ENCODE peak calls at places on chromosomes 11 and 22, in seven cellular contexts. U, D, A, Q, P, B and Y are unnamed samples.
A peak's percentile ranks its signal among the peaks of the same experiment; 100 is the strongest.

GRCh38 chr11:105033344-105033743 is 1.6 kb downstream of the CASP1 start:
- DNase-seq in U (no peak), D (no peak), A (no peak), Q (no peak), P (no peak), B (no peak), Y (no peak)

GRCh38 chr11:128608732-128609131 is 21.4 kb upstream of the ETS1 start:
- DNase-seq in U (no peak), D (no peak), A (no peak), Q (no peak), P (no peak), B (no peak), Y (no peak)

GRCh38 chr11:70603756-70604211 is 205.5 kb downstream of the CTTN start:
- DNase-seq in U (no peak), D (no peak), A (peak; percentile 75), Q (no peak), P (no peak), B (peak; percentile 58), Y (no peak)

GRCh38 chr22:24176040-24176439 is 5.2 kb upstream of the SUSD2 start:
- DNase-seq in U (no peak), D (no peak), A (no peak), Q (no peak), P (no peak), B (no peak), Y (no peak)

GRCh38 chr11:134536677-134537076 is 124.6 kb upstream of the B3GAT1 start:
- DNase-seq in U (no peak), D (no peak), A (no peak), Q (no peak), P (no peak), B (no peak), Y (no peak)

GRCh38 chr11:84103096-84103495 is 816.9 kb upstream of the CCDC90B start:
- DNase-seq in U (no peak), D (no peak), A (no peak), Q (no peak), P (peak; percentile 87), B (no peak), Y (no peak)

GRCh38 chr11:120221115-120221752 is 10.4 kb downstream of the OAF start:
- DNase-seq in U (no peak), D (peak; percentile 78), A (no peak), Q (no peak), P (no peak), B (no peak), Y (no peak)

GRCh38 chr11:61627831-61628753 is 47.2 kb upstream of the SYT7 start:
- DNase-seq in U (peak; percentile 29), D (peak; percentile 70), A (peak; percentile 59), Q (peak; percentile 82), P (peak; percentile 86), B (peak; percentile 64), Y (peak; percentile 76)

GRCh38 chr11:59204736-59205135 is 8.0 kb downstream of the MPEG1 start:
- DNase-seq in U (no peak), D (no peak), A (no peak), Q (no peak), P (no peak), B (no peak), Y (no peak)

GRCh38 chr22:44091021-44091721 is 67.1 kb downstream of the PARVB start:
- DNase-seq in U (no peak), D (no peak), A (no peak), Q (peak; percentile 21), P (peak; percentile 52), B (no peak), Y (no peak)

GRCh38 chr22:43094085-43094484 is 4.9 kb upstream of the TTLL1 start:
- DNase-seq in U (no peak), D (peak; percentile 98), A (peak; percentile 73), Q (no peak), P (no peak), B (peak; percentile 61), Y (peak; percentile 52)

GRCh38 chr11:33461319-33461718 is 204.1 kb downstream of the HIPK3 start:
- DNase-seq in U (no peak), D (peak; percentile 72), A (no peak), Q (no peak), P (no peak), B (no peak), Y (no peak)

GRCh38 chr11:16155448-16155847 is 200.9 kb downstream of the SOX6 start:
- DNase-seq in U (no peak), D (no peak), A (peak; percentile 19), Q (no peak), P (no peak), B (no peak), Y (no peak)

GRCh38 chr11:27619039-27619438 is 81.2 kb downstream of the BDNF start:
- DNase-seq in U (no peak), D (no peak), A (no peak), Q (peak; percentile 10), P (no peak), B (no peak), Y (no peak)

GRCh38 chr22:28800308-28801041 is at the start of gene XBP1:
- DNase-seq in U (peak; percentile 93), D (peak; percentile 85), A (peak; percentile 95), Q (peak; percentile 97), P (peak; percentile 98), B (peak; percentile 96), Y (peak; percentile 99)

GRCh38 chr22:28802595-28803087 is 2.3 kb upstream of the XBP1 start:
- DNase-seq in U (no peak), D (no peak), A (no peak), Q (no peak), P (no peak), B (no peak), Y (no peak)

GRCh38 chr22:28799834-28800307 is 498 bp downstream of the XBP1 start:
- DNase-seq in U (peak; percentile 63), D (no peak), A (peak; percentile 51), Q (peak; percentile 73), P (peak; percentile 76), B (peak; percentile 83), Y (peak; percentile 66)

GRCh38 chr22:28799125-28799833 is 1.1 kb downstream of the XBP1 start:
- DNase-seq in U (peak; percentile 79), D (peak; percentile 80), A (peak; percentile 96), Q (peak; percentile 95), P (peak; percentile 32), B (peak; percentile 60), Y (no peak)

DNA sequence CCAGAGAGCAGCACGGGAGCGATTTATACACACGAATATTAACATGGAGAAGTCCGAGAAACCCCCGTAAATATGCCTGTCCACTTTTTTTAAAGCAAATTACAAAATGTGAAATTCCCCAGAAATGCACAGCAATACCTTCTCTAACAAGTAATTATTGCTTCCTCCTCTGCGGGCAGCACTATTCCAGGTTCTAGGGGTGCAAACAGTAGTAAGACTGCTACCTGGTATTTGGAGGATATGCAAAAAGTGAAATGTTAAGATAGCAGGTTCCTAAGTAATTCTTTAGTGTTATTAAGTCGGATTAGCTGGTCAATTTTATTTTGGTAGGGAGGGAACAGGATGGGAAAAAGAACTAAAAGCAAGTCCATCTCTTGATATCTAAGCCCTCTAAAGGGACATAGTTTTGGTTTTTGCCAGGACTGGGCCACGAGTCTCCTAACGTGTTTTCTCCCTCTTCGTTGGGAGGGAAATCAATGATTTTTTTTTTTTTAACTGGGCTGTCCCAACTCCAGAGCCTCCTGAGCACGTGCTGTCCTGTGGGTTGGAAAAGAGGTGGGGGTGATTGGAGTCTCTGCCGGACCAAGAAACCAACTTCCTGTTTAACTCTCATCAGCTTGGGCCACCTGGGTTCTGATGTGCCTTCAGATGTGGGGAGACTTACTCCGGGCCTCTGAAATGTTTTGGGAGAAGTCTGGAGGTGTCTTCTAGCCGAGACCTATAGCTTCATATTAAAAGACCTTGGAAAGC is 1.7 kb upstream of the XBP1 start:
- DNase-seq in U (peak; percentile 31), D (no peak), A (no peak), Q (no peak), P (no peak), B (no peak), Y (no peak)
- H3K27ac ChIP-seq in U (peak overlapping the region; percentile 98), D (peak overlapping the region; percentile 99), A (no peak overlapping the region), Q (no peak overlapping the region), P (no peak overlapping the region), B (peak overlapping the region; percentile 100), Y (peak overlapping the region; percentile 100)

GRCh38 chr11:4495986-4496385 is 13.5 kb downstream of the OR52K1 start:
- DNase-seq in U (no peak), D (no peak), A (no peak), Q (no peak), P (no peak), B (no peak), Y (no peak)

GRCh38 chr11:4491878-4492606 is 9.6 kb downstream of the OR52K1 start:
- DNase-seq in U (no peak), D (no peak), A (no peak), Q (no peak), P (no peak), B (no peak), Y (no peak)

GRCh38 chr11:4496555-4497248 is 14.3 kb downstream of the OR52K1 start:
- DNase-seq in U (no peak), D (peak; percentile 64), A (no peak), Q (peak; percentile 14), P (no peak), B (no peak), Y (no peak)

GRCh38 chr11:4495487-4495886 is 13.0 kb downstream of the OR52K1 start:
- DNase-seq in U (no peak), D (peak; percentile 38), A (no peak), Q (peak; percentile 29), P (no peak), B (no peak), Y (no peak)

DNA sequence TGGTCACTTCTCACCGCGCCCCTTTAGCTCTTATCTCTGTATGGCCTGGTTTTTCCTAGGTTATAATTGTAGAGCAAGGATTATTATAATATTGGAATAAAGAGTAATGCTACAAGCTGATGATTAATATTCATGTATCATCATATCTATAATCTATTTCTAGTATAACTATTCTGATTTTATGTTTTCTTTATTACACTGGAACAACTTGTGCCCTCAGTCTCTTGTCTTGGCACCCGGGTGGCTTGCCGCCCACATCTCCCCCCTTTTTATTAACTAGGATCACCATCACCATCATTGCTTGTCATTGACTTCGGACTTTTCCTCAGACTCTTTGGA is 11.0 kb downstream of the OR52K1 start:
- DNase-seq in U (no peak), D (no peak), A (no peak), Q (no peak), P (no peak), B (no peak), Y (no peak)
- TF ChIP-seq CTCF in U (no peak), D (no peak), A (peak; percentile 1), Q (no peak), P (no peak), B (peak; percentile 25), Y (no peak)

DNA sequence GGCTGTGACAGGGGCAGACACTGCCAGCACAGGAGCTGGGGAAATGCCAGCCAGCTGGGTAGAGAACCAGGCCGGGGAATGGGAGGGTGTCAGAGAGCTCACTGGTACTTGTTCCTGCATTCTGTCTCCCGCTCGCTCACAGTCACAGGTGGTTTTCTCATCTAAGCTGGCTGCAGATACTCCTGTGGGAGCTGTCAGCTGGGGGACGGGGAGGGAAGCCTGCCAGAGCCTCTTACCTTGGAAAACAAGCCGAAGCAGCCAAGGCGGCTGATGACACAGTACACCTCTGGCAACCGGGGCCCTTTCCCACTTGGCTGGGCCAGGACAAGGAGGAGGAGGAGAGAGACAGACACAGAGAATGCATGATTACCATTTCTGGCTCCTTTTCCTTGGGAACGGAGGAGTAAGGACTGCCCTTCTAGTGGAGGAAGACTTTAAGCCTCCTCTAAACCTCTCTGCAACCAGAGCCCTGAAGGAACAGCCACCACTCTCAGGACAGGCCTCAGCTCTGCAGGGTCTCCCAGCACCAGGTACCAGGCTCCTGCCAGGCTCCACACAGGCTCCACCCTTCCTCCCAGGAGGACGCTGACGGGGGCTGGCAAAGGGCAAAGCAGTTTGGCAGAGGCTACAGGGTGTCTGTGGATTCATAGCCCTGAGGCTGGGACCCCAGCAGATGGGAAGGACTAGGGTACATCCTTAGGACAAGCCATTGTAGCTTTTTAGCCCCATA is 25.1 kb downstream of the RPL27A start:
- DNase-seq in U (peak; percentile 48), D (no peak), A (no peak), Q (no peak), P (no peak), B (no peak), Y (no peak)
- H3K27ac ChIP-seq in U (peak overlapping the region; percentile 93), D (no peak overlapping the region), A (no peak overlapping the region), Q (no peak overlapping the region), P (no peak overlapping the region), B (peak overlapping the region; percentile 44), Y (peak overlapping the region; percentile 48)

GRCh38 chr22:20549232-20549841 is 41.9 kb downstream of the MED15 start:
- DNase-seq in U (no peak), D (no peak), A (no peak), Q (peak; percentile 59), P (no peak), B (peak; percentile 48), Y (no peak)
- TF ChIP-seq CTCF in U (no peak), D (no peak), A (peak; percentile 12), Q (no peak), P (no peak), B (no peak), Y (no peak)